ENCODE peak calls at places on chromosome 2, in nine cellular contexts. S is colonic mucosa; J is neuronal stem cell; B is A549; G is CD8-positive, alpha-beta memory T cell; X is IMR-90; H is endothelial cell of umbilical vein; L is stomach; Q is upper lobe of right lung. M is an unnamed sample.
A peak's percentile ranks its signal among the peaks of the same experiment; 100 is the strongest.

GRCh38 chr2:19488009-19488691 is 129.7 kb upstream of the OSR1 start:
- DNase-seq in S (no peak), Q (no peak), B (peak; percentile 86), L (no peak), G (no peak), H (no peak), J (no peak), X (peak; percentile 61), M (no peak)

GRCh38 chr2:37389984-37390765 is 45.7 kb downstream of the QPCT start:
- DNase-seq in H (peak; percentile 88), J (no peak), G (peak; percentile 55), X (peak; percentile 96), B (peak; percentile 79), Q (no peak), S (no peak), L (no peak), M (peak; percentile 32)

GRCh38 chr2:51013060-51013746 is 18.7 kb downstream of the NRXN1 start:
- DNase-seq in J (peak; percentile 8), S (peak; percentile 25), H (no peak), L (peak; percentile 26), X (peak; percentile 12), B (no peak), Q (peak; percentile 60), G (no peak), M (peak; percentile 0)

GRCh38 chr2:239507576-239508258 is 106.9 kb upstream of the HDAC4 start:
- DNase-seq in L (no peak), Q (no peak), S (no peak), G (no peak), H (no peak), J (no peak), X (no peak), B (no peak), M (no peak)

GRCh38 chr2:222733846-222734689 is 62.6 kb downstream of the MOGAT1 start:
- DNase-seq in Q (no peak), L (no peak), S (peak; percentile 53), G (no peak), X (no peak), J (no peak), H (peak; percentile 60), B (no peak), M (peak; percentile 14)

GRCh38 chr2:97751752-97752151 is 38.4 kb downstream of the ZAP70 start:
- DNase-seq in X (peak; percentile 53), B (no peak), J (no peak), S (no peak), H (no peak), Q (no peak), G (no peak), L (no peak), M (no peak)

GRCh38 chr2:25664531-25665307 is 8.7 kb downstream of the DTNB start:
- DNase-seq in L (peak; percentile 66), H (peak; percentile 83), G (no peak), S (peak; percentile 64), B (peak; percentile 91), J (peak; percentile 60), Q (no peak), X (peak; percentile 74), M (peak; percentile 69)

GRCh38 chr2:72273384-72273783 is 125.7 kb upstream of the CYP26B1 start:
- DNase-seq in H (no peak), G (no peak), Q (no peak), B (peak; percentile 93), X (no peak), L (no peak), S (peak; percentile 27), J (no peak), M (no peak)

GRCh38 chr2:179129574-179130238 is 79.8 kb upstream of the CCDC141 start:
- DNase-seq in L (no peak), J (no peak), B (peak; percentile 10), G (peak; percentile 7), X (peak; percentile 10), H (peak; percentile 35), S (no peak), Q (no peak), M (peak; percentile 11)

GRCh38 chr2:71646028-71646427 is 192.7 kb downstream of the DYSF start:
- DNase-seq in B (no peak), Q (no peak), S (no peak), X (peak; percentile 6), H (no peak), G (no peak), L (no peak), J (no peak), M (no peak)

GRCh38 chr2:73979021-73979420 is 5.7 kb upstream of the TET3 start:
- DNase-seq in B (no peak), H (no peak), Q (no peak), J (no peak), L (no peak), X (no peak), G (peak; percentile 67), S (no peak), M (no peak)

GRCh38 chr2:102585704-102586404 is 33.5 kb upstream of the SLC9A2 start:
- DNase-seq in Q (no peak), G (no peak), B (peak; percentile 41), J (no peak), X (no peak), L (peak; percentile 69), H (no peak), S (peak; percentile 29), M (peak; percentile 45)

GRCh38 chr2:215728504-215729065 is 284.8 kb downstream of the MREG start:
- DNase-seq in S (no peak), J (no peak), B (no peak), L (no peak), X (peak; percentile 95), H (peak; percentile 61), Q (no peak), G (no peak), M (no peak)

GRCh38 chr2:38178142-38178541 is 102.2 kb upstream of the CYP1B1 start:
- DNase-seq in B (no peak), S (no peak), J (no peak), H (no peak), G (no peak), L (no peak), X (no peak), Q (no peak), M (no peak)

GRCh38 chr2:197515277-197515797 is 529 bp upstream of the MOB4 start:
- DNase-seq in S (peak; percentile 42), J (peak; percentile 6), L (no peak), H (no peak), Q (no peak), B (no peak), X (peak; percentile 31), G (no peak), M (no peak)

GRCh38 chr2:27218614-27219013 is 1.4 kb downstream of the CAD start:
- DNase-seq in H (no peak), G (no peak), S (no peak), B (no peak), J (no peak), Q (no peak), L (no peak), X (no peak), M (no peak)
- H3K27ac ChIP-seq in H (no peak overlapping the region), G (no peak overlapping the region), S (no peak overlapping the region), B (no peak overlapping the region), J (no peak overlapping the region), Q (no peak overlapping the region), L (no peak overlapping the region), X (no peak overlapping the region), M (no peak overlapping the region)

GRCh38 chr2:85245891-85246290 is 81.9 kb downstream of the TGOLN2 start:
- DNase-seq in S (no peak), G (no peak), B (no peak), L (no peak), Q (no peak), X (no peak), H (no peak), J (no peak), M (no peak)
- H3K27ac ChIP-seq in S (no peak overlapping the region), G (no peak overlapping the region), B (no peak overlapping the region), L (no peak overlapping the region), Q (no peak overlapping the region), X (no peak overlapping the region), H (no peak overlapping the region), J (no peak overlapping the region), M (no peak overlapping the region)

DNA sequence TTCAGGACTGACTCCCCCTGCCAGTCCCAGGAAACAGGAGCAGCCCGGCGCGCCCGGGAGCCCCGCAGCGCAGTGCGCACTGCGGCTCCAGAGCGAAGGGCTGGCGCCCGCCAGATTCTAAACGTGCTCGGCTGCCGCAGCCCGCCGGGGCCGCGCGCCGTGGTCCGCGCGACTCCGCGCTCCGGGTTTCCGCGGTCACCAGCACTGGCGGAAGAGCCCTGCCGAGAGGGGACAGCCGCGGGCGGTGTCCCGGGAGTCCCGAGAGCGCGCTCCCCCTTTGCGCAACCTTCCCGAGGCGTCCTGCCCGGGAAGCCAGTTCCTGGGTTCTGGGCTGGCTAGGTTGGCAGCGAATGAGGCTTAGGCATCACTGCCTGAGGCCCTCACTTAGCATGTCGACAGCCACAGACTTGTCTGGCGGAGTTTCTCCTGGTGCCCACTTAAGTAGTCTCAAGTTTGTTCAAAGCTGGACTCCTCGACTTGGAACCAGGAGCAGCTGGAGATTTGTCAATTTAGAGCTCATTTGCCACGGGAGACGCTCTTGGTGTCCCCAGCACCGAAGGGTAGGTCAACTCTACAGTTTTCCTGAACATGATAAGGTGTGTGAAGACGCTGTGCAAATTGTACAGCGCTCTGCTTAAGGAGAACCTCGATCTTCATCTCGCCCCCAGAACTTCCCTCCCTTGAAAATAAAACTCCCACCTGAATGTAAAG is 1.5 kb upstream of the VSNL1 start:
- DNase-seq in S (peak; percentile 75), G (no peak), J (peak; percentile 76), X (peak; percentile 41), H (peak; percentile 31), B (peak; percentile 39), L (peak; percentile 78), Q (peak; percentile 85), M (no peak)
- H3K27ac ChIP-seq in S (peak overlapping the region; percentile 83), G (no peak overlapping the region), J (no peak overlapping the region), X (no peak overlapping the region), H (no peak overlapping the region), B (no peak overlapping the region), L (peak overlapping the region; percentile 88), Q (no peak overlapping the region), M (no peak overlapping the region)

GRCh38 chr2:10407841-10408648 is 40.1 kb downstream of the ODC1 start:
- DNase-seq in Q (peak; percentile 85), G (peak; percentile 52), L (peak; percentile 86), B (peak; percentile 97), S (peak; percentile 85), H (peak; percentile 43), X (peak; percentile 34), J (no peak), M (peak; percentile 96)

GRCh38 chr2:10406491-10406890 is 41.6 kb downstream of the ODC1 start:
- DNase-seq in B (no peak), L (no peak), S (no peak), Q (no peak), X (no peak), G (no peak), H (no peak), J (no peak), M (no peak)

GRCh38 chr2:10406016-10406415 is 42.1 kb downstream of the ODC1 start:
- DNase-seq in L (no peak), Q (no peak), H (no peak), B (no peak), G (no peak), J (no peak), S (no peak), X (no peak), M (no peak)

GRCh38 chr2:10408649-10409579 is 39.2 kb downstream of the ODC1 start:
- DNase-seq in X (peak; percentile 64), Q (peak; percentile 92), L (peak; percentile 93), S (peak; percentile 91), B (peak; percentile 93), J (peak; percentile 80), H (peak; percentile 75), G (peak; percentile 75), M (peak; percentile 92)

DNA sequence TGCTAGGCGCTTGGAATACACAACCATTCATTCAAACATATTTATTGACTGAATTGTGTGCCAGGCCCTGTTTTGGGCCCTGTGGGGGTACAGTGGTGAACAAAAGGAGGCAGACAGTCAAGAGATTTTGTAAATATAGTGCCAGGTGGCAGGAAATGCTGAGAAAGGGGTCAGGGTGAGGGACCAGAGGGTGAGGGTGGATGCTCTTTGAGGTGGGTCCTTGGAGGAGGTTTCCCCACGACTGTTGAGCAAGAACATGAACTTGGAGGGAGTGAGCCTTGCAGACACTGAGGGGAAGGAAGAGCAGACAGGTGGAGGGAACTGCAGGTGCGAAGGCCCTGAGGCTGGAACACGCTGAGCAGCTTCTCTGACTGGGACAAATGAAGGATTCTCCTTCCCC is 40.7 kb downstream of the ODC1 start:
- DNase-seq in L (no peak), X (no peak), B (no peak), G (no peak), J (no peak), H (no peak), S (no peak), Q (no peak), M (no peak)
- H3K27ac ChIP-seq in L (peak overlapping the region; percentile 55), X (no peak overlapping the region), B (peak overlapping the region; percentile 93), G (peak overlapping the region; percentile 52), J (no peak overlapping the region), H (peak overlapping the region; percentile 74), S (peak overlapping the region; percentile 74), Q (peak overlapping the region; percentile 82), M (peak overlapping the region; percentile 95)